ENCODE peak calls at places on chromosomes 11 and 22, in four cellular contexts. One of them, this sample, is unnamed.
A peak's percentile ranks its signal among the peaks of the same experiment; 100 is the strongest.

GRCh38 chr22:39219071-39220050 is 25.4 kb downstream of the PDGFB start:
- DNase-seq in mammary epithelial cell: no peak
- DNase-seq in IMR-90: no peak
- DNase-seq in PC-3: no peak
- DNase-seq in this sample: peak; percentile 59

GRCh38 chr11:119093951-119094815 is 7.5 kb downstream of the DPAGT1 start:
- DNase-seq in mammary epithelial cell: peak; percentile 39
- DNase-seq in IMR-90: peak; percentile 38
- DNase-seq in PC-3: peak; percentile 39
- DNase-seq in this sample: peak; percentile 64

GRCh38 chr11:13962562-13963168 is at the start of gene SPON1:
- DNase-seq in mammary epithelial cell: peak; percentile 27
- DNase-seq in PC-3: no peak
- DNase-seq in IMR-90: peak; percentile 15
- DNase-seq in this sample: peak; percentile 91

GRCh38 chr22:27930246-27931060 is 11.4 kb upstream of the PITPNB start:
- DNase-seq in IMR-90: peak; percentile 35
- DNase-seq in PC-3: no peak
- DNase-seq in mammary epithelial cell: peak; percentile 87
- DNase-seq in this sample: no peak

GRCh38 chr11:2185324-2186085 is 13.9 kb upstream of the TH start:
- DNase-seq in PC-3: no peak
- DNase-seq in mammary epithelial cell: no peak
- DNase-seq in IMR-90: no peak
- DNase-seq in this sample: no peak

GRCh38 chr22:50261615-50262459 is at the start of gene MAPK12:
- DNase-seq in mammary epithelial cell: no peak
- DNase-seq in PC-3: peak; percentile 28
- DNase-seq in IMR-90: no peak
- DNase-seq in this sample: peak; percentile 82

GRCh38 chr11:102269927-102270326 is 47.4 kb upstream of the BIRC3 start:
- DNase-seq in PC-3: peak; percentile 84
- DNase-seq in IMR-90: peak; percentile 81
- DNase-seq in mammary epithelial cell: peak; percentile 95
- DNase-seq in this sample: no peak

GRCh38 chr11:126113515-126113957 is 50.9 kb upstream of the CDON start:
- DNase-seq in IMR-90: peak; percentile 96
- DNase-seq in PC-3: peak; percentile 98
- DNase-seq in mammary epithelial cell: peak; percentile 87
- DNase-seq in this sample: peak; percentile 73

GRCh38 chr11:7749456-7749855 is 43.2 kb upstream of the OVCH2 start:
- DNase-seq in PC-3: no peak
- DNase-seq in IMR-90: no peak
- DNase-seq in mammary epithelial cell: peak; percentile 60
- DNase-seq in this sample: no peak

GRCh38 chr22:44361391-44362126 is 48.8 kb upstream of the SHISAL1 start:
- DNase-seq in mammary epithelial cell: peak; percentile 78
- DNase-seq in IMR-90: no peak
- DNase-seq in PC-3: peak; percentile 78
- DNase-seq in this sample: peak; percentile 33

GRCh38 chr22:36862251-36863242 is 1.7 kb downstream of the NCF4 start:
- DNase-seq in mammary epithelial cell: no peak
- DNase-seq in IMR-90: no peak
- DNase-seq in PC-3: no peak
- DNase-seq in this sample: no peak

GRCh38 chr11:36073411-36074203 is 129.7 kb downstream of the LDLRAD3 start:
- DNase-seq in IMR-90: peak; percentile 92
- DNase-seq in PC-3: peak; percentile 3
- DNase-seq in mammary epithelial cell: peak; percentile 30
- DNase-seq in this sample: no peak

GRCh38 chr11:9017773-9018172 is 14.0 kb upstream of the NRIP3 start:
- DNase-seq in mammary epithelial cell: no peak
- DNase-seq in IMR-90: peak; percentile 46
- DNase-seq in PC-3: no peak
- DNase-seq in this sample: no peak

GRCh38 chr11:110455718-110456117 is 26.0 kb downstream of the FDX1 start:
- DNase-seq in PC-3: no peak
- DNase-seq in mammary epithelial cell: no peak
- DNase-seq in IMR-90: no peak
- DNase-seq in this sample: no peak

GRCh38 chr11:69319255-69320106 is 25.5 kb downstream of the MYEOV start:
- DNase-seq in mammary epithelial cell: no peak
- DNase-seq in PC-3: no peak
- DNase-seq in IMR-90: no peak
- DNase-seq in this sample: peak; percentile 67

GRCh38 chr11:69325446-69325845 is 31.5 kb downstream of the MYEOV start:
- DNase-seq in mammary epithelial cell: no peak
- DNase-seq in PC-3: no peak
- DNase-seq in IMR-90: no peak
- DNase-seq in this sample: peak; percentile 20

GRCh38 chr11:69320756-69321741 is 27.1 kb downstream of the MYEOV start:
- DNase-seq in IMR-90: peak; percentile 52
- DNase-seq in PC-3: peak; percentile 80
- DNase-seq in mammary epithelial cell: no peak
- DNase-seq in this sample: no peak

GRCh38 chr11:69320326-69320725 is 26.4 kb downstream of the MYEOV start:
- DNase-seq in IMR-90: no peak
- DNase-seq in mammary epithelial cell: peak; percentile 51
- DNase-seq in PC-3: peak; percentile 70
- DNase-seq in this sample: no peak

GRCh38 chr11:69321877-69322350 is 28.0 kb downstream of the MYEOV start:
- DNase-seq in mammary epithelial cell: peak; percentile 90
- DNase-seq in PC-3: peak; percentile 98
- DNase-seq in IMR-90: peak; percentile 96
- DNase-seq in this sample: peak; percentile 27
- H3K9ac ChIP-seq in mammary epithelial cell: no peak overlapping the region
- H3K9ac ChIP-seq in PC-3: peak overlapping the region; percentile 84
- H3K9ac ChIP-seq in IMR-90: peak overlapping the region; percentile 1
- H3K9ac ChIP-seq in this sample: no peak overlapping the region

GRCh38 chr11:90845799-90846198 is 623.0 kb upstream of the CHORDC1 start:
- DNase-seq in mammary epithelial cell: no peak
- DNase-seq in IMR-90: no peak
- DNase-seq in PC-3: no peak
- DNase-seq in this sample: no peak
- H3K9ac ChIP-seq in mammary epithelial cell: no peak overlapping the region
- H3K9ac ChIP-seq in IMR-90: no peak overlapping the region
- H3K9ac ChIP-seq in PC-3: no peak overlapping the region
- H3K9ac ChIP-seq in this sample: no peak overlapping the region

GRCh38 chr11:65096926-65097325 is 912 bp downstream of the VPS51 start:
- DNase-seq in IMR-90: no peak
- DNase-seq in mammary epithelial cell: no peak
- DNase-seq in PC-3: no peak
- DNase-seq in this sample: no peak
- H3K9ac ChIP-seq in IMR-90: no peak overlapping the region
- H3K9ac ChIP-seq in mammary epithelial cell: no peak overlapping the region
- H3K9ac ChIP-seq in PC-3: peak overlapping the region; percentile 88
- H3K9ac ChIP-seq in this sample: peak overlapping the region; percentile 75

GRCh38 chr11:128905345-128906184 is 14.4 kb downstream of the KCNJ5 start:
- DNase-seq in IMR-90: peak; percentile 26
- DNase-seq in PC-3: peak; percentile 77
- DNase-seq in mammary epithelial cell: peak; percentile 62
- DNase-seq in this sample: peak; percentile 90

GRCh38 chr11:128903248-128904041 is 12.3 kb downstream of the KCNJ5 start:
- DNase-seq in IMR-90: peak; percentile 59
- DNase-seq in PC-3: no peak
- DNase-seq in mammary epithelial cell: peak; percentile 84
- DNase-seq in this sample: peak; percentile 86

GRCh38 chr11:128906185-128907065 is 15.3 kb downstream of the KCNJ5 start:
- DNase-seq in PC-3: no peak
- DNase-seq in IMR-90: no peak
- DNase-seq in mammary epithelial cell: no peak
- DNase-seq in this sample: no peak

GRCh38 chr11:128904303-128904871 is 13.2 kb downstream of the KCNJ5 start:
- DNase-seq in IMR-90: no peak
- DNase-seq in mammary epithelial cell: no peak
- DNase-seq in PC-3: no peak
- DNase-seq in this sample: peak; percentile 70

GRCh38 chr11:128904872-128905344 is 13.8 kb downstream of the KCNJ5 start:
- DNase-seq in PC-3: peak; percentile 26
- DNase-seq in IMR-90: no peak
- DNase-seq in mammary epithelial cell: peak; percentile 30
- DNase-seq in this sample: peak; percentile 81
- H3K9ac ChIP-seq in PC-3: peak overlapping the region; percentile 62
- H3K9ac ChIP-seq in IMR-90: no peak overlapping the region
- H3K9ac ChIP-seq in mammary epithelial cell: no peak overlapping the region
- H3K9ac ChIP-seq in this sample: no peak overlapping the region

DNA sequence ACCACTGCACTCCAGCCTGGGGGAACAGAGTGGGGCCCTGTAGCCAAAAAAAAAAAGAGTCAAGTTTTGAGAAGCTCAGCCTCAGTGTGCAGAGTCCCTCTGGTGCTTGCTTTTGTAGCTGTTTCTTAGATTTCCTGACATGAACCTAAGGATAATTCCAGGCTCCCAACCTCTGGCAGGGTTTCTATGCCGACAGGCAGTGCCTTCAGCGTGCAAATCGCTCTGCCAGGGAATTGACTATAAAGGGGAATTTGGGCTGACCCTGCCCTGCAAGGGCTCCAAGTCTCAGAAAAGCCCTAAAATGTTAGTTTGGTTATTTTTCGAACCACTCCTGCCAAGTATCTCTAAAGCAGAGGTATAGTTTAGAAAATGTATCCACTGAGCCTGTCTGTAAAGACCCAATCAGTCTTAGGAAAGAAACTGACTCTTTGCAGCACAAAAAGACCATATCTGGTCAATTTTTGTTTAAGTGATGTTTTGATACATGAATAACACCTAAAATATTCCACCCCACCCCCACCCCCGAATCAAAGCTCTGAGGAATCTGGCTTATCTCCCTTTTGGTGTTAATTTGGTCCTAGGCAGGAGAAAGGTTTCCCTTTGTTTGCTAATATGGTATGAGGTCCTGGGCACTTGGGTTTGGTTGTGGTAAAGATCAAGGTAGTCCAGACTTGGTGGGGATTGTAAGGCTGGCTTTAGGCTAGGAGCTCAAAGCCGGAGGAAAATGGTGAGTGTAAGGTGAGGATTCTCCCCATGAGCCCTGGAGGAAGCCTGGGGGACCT is 49.7 kb downstream of the ANO1 start:
- DNase-seq in mammary epithelial cell: no peak
- DNase-seq in IMR-90: peak; percentile 24
- DNase-seq in PC-3: no peak
- DNase-seq in this sample: no peak
- H3K9ac ChIP-seq in mammary epithelial cell: no peak overlapping the region
- H3K9ac ChIP-seq in IMR-90: peak overlapping the region; percentile 22
- H3K9ac ChIP-seq in PC-3: no peak overlapping the region
- H3K9ac ChIP-seq in this sample: no peak overlapping the region

GRCh38 chr11:134750619-134751018 is 338.6 kb upstream of the B3GAT1 start:
- DNase-seq in mammary epithelial cell: no peak
- DNase-seq in PC-3: no peak
- DNase-seq in IMR-90: no peak
- DNase-seq in this sample: peak; percentile 14
- H3K9ac ChIP-seq in mammary epithelial cell: no peak overlapping the region
- H3K9ac ChIP-seq in PC-3: no peak overlapping the region
- H3K9ac ChIP-seq in IMR-90: no peak overlapping the region
- H3K9ac ChIP-seq in this sample: no peak overlapping the region

GRCh38 chr11:73381589-73381988 is 5.4 kb downstream of the RELT start:
- DNase-seq in PC-3: no peak
- DNase-seq in mammary epithelial cell: no peak
- DNase-seq in IMR-90: no peak
- DNase-seq in this sample: no peak
- H3K9ac ChIP-seq in PC-3: no peak overlapping the region
- H3K9ac ChIP-seq in mammary epithelial cell: no peak overlapping the region
- H3K9ac ChIP-seq in IMR-90: no peak overlapping the region
- H3K9ac ChIP-seq in this sample: no peak overlapping the region

GRCh38 chr11:108593910-108594434 is 404 bp upstream of the EXPH5 start:
- DNase-seq in IMR-90: no peak
- DNase-seq in PC-3: no peak
- DNase-seq in mammary epithelial cell: no peak
- DNase-seq in this sample: no peak

GRCh38 chr11:108591893-108592292 is 1.7 kb downstream of the EXPH5 start:
- DNase-seq in PC-3: no peak
- DNase-seq in mammary epithelial cell: no peak
- DNase-seq in IMR-90: no peak
- DNase-seq in this sample: no peak

GRCh38 chr11:108593214-108593909 is at the start of gene EXPH5:
- DNase-seq in PC-3: peak; percentile 99
- DNase-seq in mammary epithelial cell: peak; percentile 98
- DNase-seq in IMR-90: peak; percentile 26
- DNase-seq in this sample: peak; percentile 98

GRCh38 chr11:108589136-108589535 is 4.4 kb downstream of the EXPH5 start:
- DNase-seq in mammary epithelial cell: no peak
- DNase-seq in IMR-90: no peak
- DNase-seq in PC-3: no peak
- DNase-seq in this sample: no peak

DNA sequence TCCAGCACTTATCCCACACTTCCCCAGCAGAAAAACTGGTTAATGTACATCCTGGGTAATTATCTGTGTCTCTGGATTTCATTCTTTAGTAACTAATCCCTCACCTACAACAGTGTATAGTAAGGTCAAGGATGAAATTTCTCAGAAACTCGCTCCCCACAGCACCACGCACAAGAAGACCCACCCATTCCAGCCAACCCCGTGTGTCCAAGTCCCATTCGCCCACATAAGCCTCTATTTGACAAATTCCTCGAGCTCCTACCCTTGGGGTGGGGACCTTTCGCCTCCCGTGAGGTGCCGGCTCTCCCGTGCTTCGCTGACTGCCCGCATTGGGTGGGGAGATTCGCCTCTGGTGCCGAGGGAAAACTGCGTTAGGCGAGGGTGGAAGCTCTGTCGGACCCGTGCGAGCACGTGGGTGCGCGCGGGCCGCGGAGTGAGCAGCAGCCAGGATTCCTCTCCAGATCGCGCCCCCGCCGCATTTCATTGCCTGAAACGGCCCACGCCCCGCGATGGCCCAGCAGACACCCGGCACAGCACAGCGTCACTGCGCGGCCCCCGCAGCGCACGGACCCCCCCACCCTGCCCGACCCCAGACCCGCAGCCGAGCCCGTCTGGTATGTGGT is 866 bp downstream of the EXPH5 start:
- DNase-seq in PC-3: peak; percentile 44
- DNase-seq in mammary epithelial cell: peak; percentile 32
- DNase-seq in IMR-90: no peak
- DNase-seq in this sample: peak; percentile 77
- H3K9ac ChIP-seq in PC-3: peak overlapping the region; percentile 84
- H3K9ac ChIP-seq in mammary epithelial cell: peak overlapping the region; percentile 96
- H3K9ac ChIP-seq in IMR-90: no peak overlapping the region
- H3K9ac ChIP-seq in this sample: peak overlapping the region; percentile 69

This sample was measured in endodermal cell.